ENCODE peak calls at places on chromosomes 11 and 22, in six cellular contexts. J is CD8-positive, alpha-beta T cell; D is tibial artery; T is effector memory CD4-positive, alpha-beta T cell; E is cardiac muscle cell; L is right cardiac atrium. W is an unnamed sample.

GRCh38 chr22:19448739-19449421 is 1.4 kb upstream of the C22orf39 start:
- DNase-seq in J (no peak), D (no peak), T (no peak), E (no peak), L (no peak), W (no peak)

GRCh38 chr11:1112351-1113191 is 37.9 kb downstream of the MUC2 start:
- DNase-seq in J (no peak), D (peak; percentile 44), T (no peak), E (no peak), L (no peak), W (no peak)

GRCh38 chr22:37383342-37383741 is 43.9 kb downstream of the ELFN2 start:
- DNase-seq in J (no peak), D (no peak), T (no peak), E (no peak), L (no peak), W (no peak)

GRCh38 chr11:12149672-12150225 is 39.4 kb downstream of the MICAL2 start:
- DNase-seq in J (no peak), D (no peak), T (no peak), E (peak; percentile 47), L (no peak), W (no peak)

GRCh38 chr11:75982309-75982708 is 167.3 kb downstream of the UVRAG start:
- DNase-seq in J (no peak), D (no peak), T (no peak), E (no peak), L (no peak), W (no peak)

GRCh38 chr11:82191690-82192089 is 542.0 kb downstream of the FAM181B start:
- DNase-seq in J (no peak), D (no peak), T (no peak), E (no peak), L (no peak), W (no peak)

GRCh38 chr11:12053606-12054361 is 45.4 kb upstream of the DKK3 start:
- DNase-seq in J (no peak), D (no peak), T (no peak), E (peak; percentile 81), L (no peak), W (no peak)

GRCh38 chr11:102882389-102883024 is 7.7 kb upstream of the MMP12 start:
- DNase-seq in J (no peak), D (no peak), T (no peak), E (no peak), L (no peak), W (no peak)

GRCh38 chr11:3021125-3021524 is 29.0 kb upstream of the NAP1L4 start:
- DNase-seq in J (peak; percentile 63), D (no peak), T (peak; percentile 12), E (peak; percentile 32), L (peak; percentile 59), W (peak; percentile 62)

GRCh38 chr11:28835317-28835716 is 727.1 kb downstream of the METTL15 start:
- DNase-seq in J (no peak), D (no peak), T (no peak), E (no peak), L (no peak), W (no peak)

GRCh38 chr11:27158763-27159679 is 118.4 kb downstream of the BBOX1 start:
- DNase-seq in J (no peak), D (peak; percentile 67), T (no peak), E (peak; percentile 86), L (no peak), W (peak; percentile 7)

GRCh38 chr11:31817054-31817620 is 6.0 kb upstream of the PAX6 start:
- DNase-seq in J (no peak), D (no peak), T (no peak), E (no peak), L (peak; percentile 42), W (no peak)

GRCh38 chr11:31816467-31817053 is 5.4 kb upstream of the PAX6 start:
- DNase-seq in J (no peak), D (no peak), T (no peak), E (no peak), L (peak; percentile 45), W (no peak)

GRCh38 chr11:31819533-31820437 is 8.7 kb upstream of the PAX6 start:
- DNase-seq in J (no peak), D (no peak), T (no peak), E (no peak), L (peak; percentile 48), W (no peak)

GRCh38 chr11:31818874-31819331 is 7.8 kb upstream of the PAX6 start:
- DNase-seq in J (no peak), D (no peak), T (no peak), E (no peak), L (no peak), W (no peak)

DNA sequence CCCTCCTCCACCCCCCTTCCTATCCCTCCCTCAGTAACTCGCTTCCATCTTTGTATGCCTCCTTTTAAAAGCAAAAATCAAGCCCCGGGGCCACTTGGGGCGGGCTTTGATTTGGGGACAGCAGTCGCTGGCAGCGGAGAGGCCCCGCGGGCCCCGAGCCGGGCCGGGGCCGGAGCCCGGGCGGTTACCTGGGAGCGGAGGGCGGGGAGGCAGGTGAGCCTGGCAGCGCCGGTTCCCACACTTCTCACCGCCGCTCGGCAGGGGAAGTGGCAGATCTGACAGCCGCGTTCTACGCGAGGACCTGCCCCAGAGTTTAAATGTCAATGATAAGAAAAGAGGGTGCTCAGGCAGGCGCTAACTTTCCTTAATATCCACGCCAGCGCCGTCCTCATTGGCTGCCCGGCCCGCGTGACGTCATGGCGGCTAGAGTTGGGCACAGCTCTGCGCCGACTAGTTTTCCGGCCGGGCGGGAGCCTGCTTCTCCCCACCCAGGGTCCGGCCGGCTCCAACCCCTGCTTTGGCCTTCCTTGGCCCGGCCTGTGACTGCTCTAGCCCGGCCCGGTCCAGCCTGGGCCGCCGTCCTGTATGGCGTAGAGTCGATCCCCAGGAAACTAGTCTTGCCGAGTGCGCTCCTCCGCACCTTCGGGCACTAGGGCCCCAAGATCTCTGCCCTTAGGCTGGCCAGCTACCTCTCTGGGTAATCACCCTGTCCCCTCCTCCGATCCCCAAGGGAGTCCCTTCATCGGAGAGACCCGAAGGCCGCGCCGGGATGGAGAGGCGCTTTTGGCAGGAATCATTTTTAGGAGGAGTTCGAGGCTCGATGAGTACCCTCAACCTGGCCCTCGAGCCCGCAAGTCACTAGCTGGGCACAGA is 6.7 kb upstream of the PAX6 start:
- DNase-seq in J (no peak), D (no peak), T (no peak), E (no peak), L (peak; percentile 49), W (no peak)
- H3K27ac ChIP-seq in J (no peak overlapping the region), D (no peak overlapping the region), T (no peak overlapping the region), E (no peak overlapping the region), L (no peak overlapping the region), W (no peak overlapping the region)

GRCh38 chr11:63762662-63763505 is 5.7 kb downstream of the ZFTA start:
- DNase-seq in J (no peak), D (peak; percentile 75), T (no peak), E (peak; percentile 71), L (peak; percentile 87), W (no peak)

GRCh38 chr11:63764712-63765631 is 3.6 kb downstream of the ZFTA start:
- DNase-seq in J (no peak), D (peak; percentile 60), T (no peak), E (peak; percentile 48), L (peak; percentile 71), W (no peak)

GRCh38 chr11:63763506-63764200 is 4.9 kb downstream of the ZFTA start:
- DNase-seq in J (no peak), D (peak; percentile 70), T (no peak), E (peak; percentile 62), L (peak; percentile 84), W (no peak)

GRCh38 chr11:63765688-63766241 is 2.8 kb downstream of the ZFTA start:
- DNase-seq in J (no peak), D (peak; percentile 52), T (no peak), E (no peak), L (peak; percentile 68), W (no peak)

GRCh38 chr11:63764201-63764711 is 4.3 kb downstream of the ZFTA start:
- DNase-seq in J (no peak), D (no peak), T (no peak), E (no peak), L (no peak), W (no peak)
- H3K4me3 ChIP-seq in J (no peak overlapping the region), D (peak overlapping the region; percentile 55), T (no peak overlapping the region), E (no peak overlapping the region), L (no peak overlapping the region), W (no peak overlapping the region)

GRCh38 chr11:66592457-66593302 is at the start of the genes CCDC87 and CCS:
- DNase-seq in J (peak; percentile 99), D (peak; percentile 99), T (peak; percentile 97), E (peak; percentile 97), L (peak; percentile 99), W (peak; percentile 99)
- H3K27ac ChIP-seq in J (peak within 1 kb of the TSS; percentile 86), D (peak within 1 kb of the TSS; percentile 81), T (peak within 1 kb of the TSS; percentile 81), E (peak within 1 kb of the TSS; percentile 72), L (peak within 1 kb of the TSS; percentile 37), W (peak within 1 kb of the TSS; percentile 84)

GRCh38 chr11:78061921-78062311 is 1.7 kb upstream of the THRSP start:
- DNase-seq in J (no peak), D (no peak), T (no peak), E (peak; percentile 56), L (peak; percentile 10), W (no peak)

GRCh38 chr11:78061088-78061920 is 2.4 kb upstream of the THRSP start:
- DNase-seq in J (no peak), D (peak; percentile 71), T (no peak), E (no peak), L (peak; percentile 73), W (no peak)

GRCh38 chr11:78062671-78063070 is 990 bp upstream of the THRSP start:
- DNase-seq in J (no peak), D (no peak), T (no peak), E (no peak), L (no peak), W (no peak)

GRCh38 chr11:78065239-78065638 is 1.6 kb downstream of the THRSP start:
- DNase-seq in J (no peak), D (no peak), T (no peak), E (no peak), L (peak; percentile 9), W (no peak)

GRCh38 chr11:78063440-78064181 is at the start of gene THRSP:
- DNase-seq in J (no peak), D (no peak), T (no peak), E (no peak), L (peak; percentile 27), W (no peak)
- H3K4me3 ChIP-seq in J (no peak within 1 kb of the TSS), D (no peak within 1 kb of the TSS), T (no peak within 1 kb of the TSS), E (no peak within 1 kb of the TSS), L (no peak within 1 kb of the TSS), W (no peak within 1 kb of the TSS)

DNA sequence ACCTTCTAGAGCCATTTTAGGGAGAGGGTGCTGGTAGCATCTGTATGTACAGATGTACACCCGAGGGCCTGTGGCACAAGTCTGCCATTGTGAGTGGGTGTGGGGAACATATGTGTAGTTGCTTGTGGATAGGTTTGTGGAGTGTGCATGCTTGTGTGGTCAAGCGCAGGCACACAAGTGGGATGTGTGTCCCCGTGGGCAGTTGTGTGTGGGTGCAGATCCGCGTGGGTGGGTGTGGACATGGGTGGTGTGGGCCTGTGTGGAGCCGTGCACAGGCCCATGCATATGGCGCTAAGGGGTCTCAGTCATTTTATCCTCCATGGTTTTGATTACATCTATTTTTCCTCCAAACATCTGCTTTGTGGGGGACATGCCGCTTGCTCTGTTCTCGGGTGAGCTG is 28.8 kb downstream of the ALX4 start:
- DNase-seq in J (no peak), D (no peak), T (no peak), E (no peak), L (no peak), W (no peak)
- H3K27ac ChIP-seq in J (no peak overlapping the region), D (no peak overlapping the region), T (no peak overlapping the region), E (no peak overlapping the region), L (no peak overlapping the region), W (no peak overlapping the region)

GRCh38 chr22:17770180-17771077 is 3.8 kb downstream of the BID start:
- DNase-seq in J (peak; percentile 8), D (no peak), T (no peak), E (no peak), L (no peak), W (no peak)
- H3K4me3 ChIP-seq in J (no peak overlapping the region), D (no peak overlapping the region), T (no peak overlapping the region), E (no peak overlapping the region), L (no peak overlapping the region), W (no peak overlapping the region)